ENCODE peak calls at places on chromosomes 4 and X, in seven cellular contexts. A, U, B, H, I, Y and E are unnamed samples.
A peak's percentile ranks its signal among the peaks of the same experiment; 100 is the strongest.

GRCh38 chr4:134388351-134388750 is 186.8 kb upstream of the PABPC4L start:
- DNase-seq in U (no peak), A (no peak), I (no peak), Y (no peak), B (no peak), H (no peak), E (no peak)

GRCh38 chrX:120251471-120252011 is 929 bp downstream of the ZBTB33 start:
- DNase-seq in H (peak; percentile 38), I (peak; percentile 44), U (no peak), Y (no peak), A (no peak), B (no peak), E (peak; percentile 58)

GRCh38 chr4:90030202-90030601 is 97.0 kb upstream of the CCSER1 start:
- DNase-seq in Y (no peak), B (no peak), I (no peak), A (no peak), H (no peak), U (no peak), E (no peak)

GRCh38 chr4:11424000-11424399 is 4.7 kb downstream of the HS3ST1 start:
- DNase-seq in B (no peak), A (no peak), U (no peak), I (no peak), H (peak; percentile 48), Y (no peak), E (peak; percentile 45)

GRCh38 chr4:100287569-100287968 is 97.3 kb upstream of the DDIT4L start:
- DNase-seq in B (no peak), Y (no peak), A (no peak), H (no peak), I (no peak), U (no peak), E (no peak)

GRCh38 chr4:184434021-184434420 is 40.3 kb downstream of the IRF2 start:
- DNase-seq in A (no peak), H (no peak), Y (no peak), B (no peak), U (no peak), I (no peak), E (no peak)

GRCh38 chr4:42151568-42152506 is 618 bp downstream of the BEND4 start:
- DNase-seq in A (no peak), I (no peak), H (peak; percentile 86), B (no peak), Y (peak; percentile 34), U (no peak), E (peak; percentile 91)

GRCh38 chr4:48949518-48950207 is 36.4 kb upstream of the CWH43 start:
- DNase-seq in A (no peak), B (no peak), Y (no peak), H (no peak), I (peak; percentile 77), U (peak; percentile 80), E (no peak)

GRCh38 chr4:112704991-112705845 is 68.3 kb downstream of the LARP7 start:
- DNase-seq in H (peak; percentile 11), A (peak; percentile 29), Y (no peak), I (peak; percentile 77), U (peak; percentile 27), B (no peak), E (no peak)

GRCh38 chr4:8383451-8384160 is 56.9 kb downstream of the ACOX3 start:
- DNase-seq in B (no peak), A (no peak), H (no peak), I (peak; percentile 39), Y (no peak), U (no peak), E (no peak)

GRCh38 chr4:178784491-178784890 is 1342.3 kb upstream of the AGA start:
- DNase-seq in Y (no peak), I (no peak), H (no peak), U (no peak), A (no peak), B (no peak), E (no peak)

GRCh38 chr4:107115185-107115847 is 79.2 kb upstream of the DKK2 start:
- DNase-seq in Y (no peak), U (peak; percentile 15), A (no peak), I (no peak), H (no peak), B (no peak), E (no peak)

GRCh38 chrX:40151211-40152172 is 53.7 kb upstream of the BCOR start:
- DNase-seq in B (no peak), I (no peak), Y (no peak), H (no peak), U (no peak), A (no peak), E (no peak)

GRCh38 chrX:155054255-155054654 is 16.7 kb downstream of the CMC4 start:
- DNase-seq in H (no peak), B (no peak), A (no peak), I (no peak), U (no peak), Y (no peak), E (no peak)

GRCh38 chrX:87338510-87338909 is 179.1 kb upstream of the KLHL4 start:
- DNase-seq in B (peak; percentile 53), H (no peak), I (no peak), Y (no peak), A (no peak), U (no peak), E (peak; percentile 1)

GRCh38 chr4:158046345-158046744 is 126.5 kb downstream of the GASK1B start:
- DNase-seq in A (no peak), I (no peak), H (no peak), B (no peak), U (no peak), Y (no peak), E (no peak)